ENCODE peak calls at places on chromosomes 5 and 9, in seven cellular contexts. One of them, this sample, is unnamed.

GRCh38 chr9:136599811-136600660 is 54.2 kb upstream of the NOTCH1 start:
- DNase-seq in K562: no peak
- DNase-seq in fibroblast of lung: no peak
- DNase-seq in PC-9: no peak
- DNase-seq in IMR-90: no peak
- DNase-seq in endothelial cell of umbilical vein: no peak
- DNase-seq in GM23338: no peak
- DNase-seq in this sample: no peak

GRCh38 chr9:115525438-115526058 is 407.6 kb upstream of the TNC start:
- DNase-seq in GM23338: no peak
- DNase-seq in fibroblast of lung: no peak
- DNase-seq in IMR-90: no peak
- DNase-seq in PC-9: no peak
- DNase-seq in K562: no peak
- DNase-seq in endothelial cell of umbilical vein: no peak
- DNase-seq in this sample: peak; percentile 2

GRCh38 chr9:4796988-4797956 is 4.5 kb downstream of the RCL1 start:
- DNase-seq in fibroblast of lung: peak; percentile 32
- DNase-seq in PC-9: peak; percentile 3
- DNase-seq in GM23338: peak; percentile 85
- DNase-seq in K562: no peak
- DNase-seq in IMR-90: peak; percentile 43
- DNase-seq in endothelial cell of umbilical vein: peak; percentile 61
- DNase-seq in this sample: peak; percentile 71

GRCh38 chr9:126500600-126501382 is 112.9 kb upstream of the LMX1B start:
- DNase-seq in IMR-90: peak; percentile 70
- DNase-seq in fibroblast of lung: peak; percentile 65
- DNase-seq in PC-9: peak; percentile 79
- DNase-seq in endothelial cell of umbilical vein: peak; percentile 52
- DNase-seq in GM23338: peak; percentile 94
- DNase-seq in K562: peak; percentile 82
- DNase-seq in this sample: peak; percentile 81

GRCh38 chr5:172646716-172647285 is 5.7 kb downstream of the NEURL1B start:
- DNase-seq in PC-9: no peak
- DNase-seq in IMR-90: peak; percentile 15
- DNase-seq in GM23338: peak; percentile 77
- DNase-seq in fibroblast of lung: no peak
- DNase-seq in endothelial cell of umbilical vein: no peak
- DNase-seq in K562: peak; percentile 44
- DNase-seq in this sample: peak; percentile 28

GRCh38 chr5:160685695-160686094 is 166.3 kb downstream of the ATP10B start:
- DNase-seq in fibroblast of lung: no peak
- DNase-seq in GM23338: peak; percentile 75
- DNase-seq in IMR-90: no peak
- DNase-seq in endothelial cell of umbilical vein: no peak
- DNase-seq in PC-9: no peak
- DNase-seq in K562: peak; percentile 24
- DNase-seq in this sample: no peak

GRCh38 chr5:179164331-179165311 is 104.4 kb downstream of the ZNF354C start:
- DNase-seq in GM23338: no peak
- DNase-seq in IMR-90: no peak
- DNase-seq in fibroblast of lung: no peak
- DNase-seq in K562: no peak
- DNase-seq in endothelial cell of umbilical vein: no peak
- DNase-seq in PC-9: no peak
- DNase-seq in this sample: no peak

GRCh38 chr9:137717776-137718327 is 99.0 kb downstream of the EHMT1 start:
- DNase-seq in fibroblast of lung: no peak
- DNase-seq in K562: no peak
- DNase-seq in endothelial cell of umbilical vein: no peak
- DNase-seq in IMR-90: no peak
- DNase-seq in PC-9: no peak
- DNase-seq in GM23338: no peak
- DNase-seq in this sample: no peak

GRCh38 chr5:80034559-80034958 is 589 bp upstream of the THBS4 start:
- DNase-seq in IMR-90: no peak
- DNase-seq in K562: no peak
- DNase-seq in fibroblast of lung: no peak
- DNase-seq in PC-9: no peak
- DNase-seq in GM23338: no peak
- DNase-seq in endothelial cell of umbilical vein: no peak
- DNase-seq in this sample: no peak

GRCh38 chr5:92676120-92676838 is 904.7 kb downstream of the NR2F1-AS1 start:
- DNase-seq in IMR-90: no peak
- DNase-seq in endothelial cell of umbilical vein: no peak
- DNase-seq in fibroblast of lung: no peak
- DNase-seq in PC-9: no peak
- DNase-seq in K562: no peak
- DNase-seq in GM23338: peak; percentile 5
- DNase-seq in this sample: no peak

GRCh38 chr5:165079389-165079788 is 1574.0 kb downstream of the MAT2B start:
- DNase-seq in PC-9: no peak
- DNase-seq in endothelial cell of umbilical vein: no peak
- DNase-seq in GM23338: no peak
- DNase-seq in fibroblast of lung: no peak
- DNase-seq in K562: no peak
- DNase-seq in IMR-90: no peak
- DNase-seq in this sample: no peak

GRCh38 chr5:7759257-7759871 is 91.6 kb downstream of the CFAP90 start:
- DNase-seq in fibroblast of lung: no peak
- DNase-seq in PC-9: no peak
- DNase-seq in K562: no peak
- DNase-seq in endothelial cell of umbilical vein: no peak
- DNase-seq in GM23338: no peak
- DNase-seq in IMR-90: no peak
- DNase-seq in this sample: peak; percentile 28

GRCh38 chr9:19689324-19690087 is 99.3 kb downstream of the SLC24A2 start:
- DNase-seq in IMR-90: peak; percentile 2
- DNase-seq in K562: no peak
- DNase-seq in GM23338: no peak
- DNase-seq in PC-9: no peak
- DNase-seq in endothelial cell of umbilical vein: no peak
- DNase-seq in fibroblast of lung: no peak
- DNase-seq in this sample: peak; percentile 8

GRCh38 chr9:79817469-79818004 is 245.8 kb downstream of the TLE4 start:
- DNase-seq in GM23338: peak; percentile 33
- DNase-seq in fibroblast of lung: peak; percentile 52
- DNase-seq in K562: no peak
- DNase-seq in endothelial cell of umbilical vein: no peak
- DNase-seq in PC-9: no peak
- DNase-seq in IMR-90: no peak
- DNase-seq in this sample: no peak

GRCh38 chr9:92668746-92669526 is 995 bp downstream of the IPPK start:
- DNase-seq in fibroblast of lung: peak; percentile 77
- DNase-seq in K562: peak; percentile 64
- DNase-seq in GM23338: peak; percentile 46
- DNase-seq in IMR-90: peak; percentile 65
- DNase-seq in endothelial cell of umbilical vein: peak; percentile 4
- DNase-seq in PC-9: peak; percentile 65
- DNase-seq in this sample: peak; percentile 86

GRCh38 chr5:72947523-72947922 is 8.3 kb upstream of the FCHO2 start:
- DNase-seq in IMR-90: no peak
- DNase-seq in PC-9: no peak
- DNase-seq in endothelial cell of umbilical vein: no peak
- DNase-seq in GM23338: no peak
- DNase-seq in K562: no peak
- DNase-seq in fibroblast of lung: no peak
- DNase-seq in this sample: no peak

GRCh38 chr9:116155700-116156045 is 2.1 kb downstream of the PAPPA start:
- DNase-seq in fibroblast of lung: peak; percentile 54
- DNase-seq in endothelial cell of umbilical vein: peak; percentile 53
- DNase-seq in K562: no peak
- DNase-seq in GM23338: peak; percentile 31
- DNase-seq in IMR-90: peak; percentile 75
- DNase-seq in PC-9: no peak
- DNase-seq in this sample: peak; percentile 75

GRCh38 chr9:113352411-113352810 is 3.1 kb downstream of the BSPRY start:
- DNase-seq in endothelial cell of umbilical vein: no peak
- DNase-seq in IMR-90: no peak
- DNase-seq in fibroblast of lung: no peak
- DNase-seq in PC-9: no peak
- DNase-seq in K562: no peak
- DNase-seq in GM23338: no peak
- DNase-seq in this sample: peak; percentile 14

GRCh38 chr5:89437450-89438435 is 554.8 kb upstream of the MEF2C start:
- DNase-seq in GM23338: no peak
- DNase-seq in PC-9: no peak
- DNase-seq in endothelial cell of umbilical vein: no peak
- DNase-seq in K562: no peak
- DNase-seq in fibroblast of lung: peak; percentile 80
- DNase-seq in IMR-90: no peak
- DNase-seq in this sample: peak; percentile 15

GRCh38 chr9:91734371-91734981 is 215.6 kb downstream of the ROR2 start:
- DNase-seq in K562: peak; percentile 84
- DNase-seq in fibroblast of lung: peak; percentile 37
- DNase-seq in GM23338: peak; percentile 75
- DNase-seq in IMR-90: peak; percentile 58
- DNase-seq in PC-9: peak; percentile 51
- DNase-seq in endothelial cell of umbilical vein: peak; percentile 39
- DNase-seq in this sample: peak; percentile 64

DNA sequence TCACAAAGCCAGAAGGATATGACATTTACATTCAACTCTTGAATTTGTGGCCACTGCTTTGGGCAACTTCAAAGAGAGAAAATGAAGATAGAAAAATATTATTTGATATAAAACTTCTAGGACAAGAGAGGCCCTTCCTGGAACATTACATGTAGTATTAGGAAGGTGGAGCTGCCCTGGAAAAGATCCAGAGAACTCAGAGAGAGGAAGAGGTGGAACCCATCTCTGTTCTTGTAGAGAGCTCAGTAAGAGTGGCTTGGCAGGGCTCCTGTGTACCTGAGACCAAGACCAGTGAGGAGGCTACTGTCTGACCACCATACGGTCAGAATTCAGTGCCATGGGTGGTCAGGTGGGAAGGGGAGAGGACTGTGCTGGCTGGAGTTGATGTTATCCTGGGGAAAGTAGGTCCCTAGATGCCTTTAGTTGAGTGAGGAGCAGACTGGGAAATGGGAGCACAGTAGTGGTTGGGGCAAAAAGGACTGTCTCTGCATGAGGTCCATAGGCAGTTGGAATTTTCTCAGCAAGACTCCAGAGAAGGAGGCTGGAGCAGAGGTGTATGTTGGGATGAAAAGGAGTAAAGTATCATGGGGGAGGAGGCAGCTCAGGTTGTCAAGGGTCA is 7.6 kb downstream of the TGFBI start:
- DNase-seq in endothelial cell of umbilical vein: no peak
- DNase-seq in PC-9: no peak
- DNase-seq in fibroblast of lung: no peak
- DNase-seq in GM23338: no peak
- DNase-seq in K562: no peak
- DNase-seq in IMR-90: no peak
- DNase-seq in this sample: peak; percentile 58
- H3K27ac ChIP-seq in endothelial cell of umbilical vein: peak overlapping the region; percentile 84
- H3K27ac ChIP-seq in PC-9: no peak overlapping the region
- H3K27ac ChIP-seq in fibroblast of lung: no peak overlapping the region
- H3K27ac ChIP-seq in GM23338: no peak overlapping the region
- H3K27ac ChIP-seq in K562: no peak overlapping the region
- H3K27ac ChIP-seq in IMR-90: peak overlapping the region; percentile 22
- H3K27ac ChIP-seq in this sample: peak overlapping the region; percentile 90

DNA sequence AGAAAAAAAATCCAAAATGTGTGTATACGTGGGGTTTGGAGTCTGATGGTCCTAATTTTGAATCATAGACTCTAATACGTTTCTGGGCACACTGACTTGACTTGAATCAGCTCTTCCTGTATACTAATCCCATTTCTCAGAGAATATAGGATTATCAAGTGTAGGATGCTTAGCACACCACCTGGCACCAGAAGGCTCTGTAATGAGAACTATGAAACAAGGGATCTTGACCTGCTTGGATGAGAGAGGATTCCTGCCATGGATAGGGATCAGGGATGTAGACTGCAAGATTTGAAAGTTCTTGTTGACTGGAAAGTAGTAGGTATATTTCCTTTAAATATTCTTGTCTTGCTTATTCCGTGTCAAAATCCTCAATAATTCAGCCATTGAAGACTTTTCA is 7.8 kb downstream of the HSPA4 start:
- DNase-seq in PC-9: no peak
- DNase-seq in IMR-90: no peak
- DNase-seq in K562: no peak
- DNase-seq in endothelial cell of umbilical vein: no peak
- DNase-seq in GM23338: no peak
- DNase-seq in fibroblast of lung: no peak
- DNase-seq in this sample: no peak
- H4K20me1 ChIP-seq in PC-9: peaks cover 96% of the 10 kb centered on the region
- H4K20me1 ChIP-seq in IMR-90: peaks cover 87% of the 10 kb centered on the region
- H4K20me1 ChIP-seq in K562: peaks cover 33% of the 10 kb centered on the region
- H4K20me1 ChIP-seq in endothelial cell of umbilical vein: peaks cover 7% of the 10 kb centered on the region
- H4K20me1 ChIP-seq in GM23338: peaks cover 97% of the 10 kb centered on the region
- H4K20me1 ChIP-seq in fibroblast of lung: peaks cover 7% of the 10 kb centered on the region
- H4K20me1 ChIP-seq in this sample: peaks cover 28% of the 10 kb centered on the region

GRCh38 chr9:128940271-128940921 is 7.0 kb downstream of the DOLK start:
- DNase-seq in fibroblast of lung: no peak
- DNase-seq in GM23338: no peak
- DNase-seq in PC-9: no peak
- DNase-seq in endothelial cell of umbilical vein: peak; percentile 59
- DNase-seq in IMR-90: no peak
- DNase-seq in K562: no peak
- DNase-seq in this sample: no peak

GRCh38 chr9:128937310-128938165 is 9.9 kb downstream of the DOLK start:
- DNase-seq in IMR-90: no peak
- DNase-seq in GM23338: no peak
- DNase-seq in endothelial cell of umbilical vein: no peak
- DNase-seq in fibroblast of lung: no peak
- DNase-seq in PC-9: no peak
- DNase-seq in K562: no peak
- DNase-seq in this sample: no peak

GRCh38 chr9:128945798-128946501 is 1.5 kb downstream of the DOLK start:
- DNase-seq in endothelial cell of umbilical vein: no peak
- DNase-seq in IMR-90: no peak
- DNase-seq in PC-9: no peak
- DNase-seq in GM23338: no peak
- DNase-seq in fibroblast of lung: no peak
- DNase-seq in K562: no peak
- DNase-seq in this sample: no peak

GRCh38 chr9:128943832-128944620 is 3.4 kb downstream of the DOLK start:
- DNase-seq in IMR-90: no peak
- DNase-seq in fibroblast of lung: no peak
- DNase-seq in K562: no peak
- DNase-seq in endothelial cell of umbilical vein: no peak
- DNase-seq in GM23338: no peak
- DNase-seq in PC-9: no peak
- DNase-seq in this sample: no peak

GRCh38 chr9:128940946-128941755 is 6.3 kb downstream of the DOLK start:
- DNase-seq in IMR-90: no peak
- DNase-seq in K562: no peak
- DNase-seq in fibroblast of lung: no peak
- DNase-seq in endothelial cell of umbilical vein: no peak
- DNase-seq in PC-9: no peak
- DNase-seq in GM23338: no peak
- DNase-seq in this sample: no peak
- H3K27ac ChIP-seq in IMR-90: no peak overlapping the region
- H3K27ac ChIP-seq in K562: no peak overlapping the region
- H3K27ac ChIP-seq in fibroblast of lung: no peak overlapping the region
- H3K27ac ChIP-seq in endothelial cell of umbilical vein: no peak overlapping the region
- H3K27ac ChIP-seq in PC-9: no peak overlapping the region
- H3K27ac ChIP-seq in GM23338: no peak overlapping the region
- H3K27ac ChIP-seq in this sample: no peak overlapping the region

DNA sequence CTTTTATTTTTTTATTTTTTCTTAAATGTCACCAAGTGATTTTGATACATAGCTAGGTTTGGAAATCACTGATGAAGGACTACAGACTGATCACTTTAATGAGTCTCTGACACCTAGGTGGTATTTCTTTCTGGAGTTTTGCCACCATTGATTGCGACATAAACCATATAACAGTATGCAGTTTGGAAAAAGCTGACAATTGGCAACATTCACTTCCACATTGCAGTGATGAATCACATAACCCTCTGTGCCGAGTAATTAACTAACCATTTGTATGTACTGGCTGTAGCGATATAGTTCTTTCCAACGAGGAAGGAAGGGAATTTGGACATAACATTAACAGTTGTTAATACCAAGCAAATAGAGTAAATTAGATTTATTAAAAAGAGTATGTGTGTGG is 222.9 kb upstream of the EFNA5 start:
- DNase-seq in endothelial cell of umbilical vein: peak; percentile 81
- DNase-seq in K562: no peak
- DNase-seq in fibroblast of lung: peak; percentile 85
- DNase-seq in PC-9: no peak
- DNase-seq in IMR-90: peak; percentile 32
- DNase-seq in GM23338: no peak
- DNase-seq in this sample: peak; percentile 84
- H4K20me1 ChIP-seq in endothelial cell of umbilical vein: no peaks in the 10 kb centered on the region
- H4K20me1 ChIP-seq in K562: no peaks in the 10 kb centered on the region
- H4K20me1 ChIP-seq in fibroblast of lung: no peaks in the 10 kb centered on the region
- H4K20me1 ChIP-seq in PC-9: no peaks in the 10 kb centered on the region
- H4K20me1 ChIP-seq in IMR-90: no peaks in the 10 kb centered on the region
- H4K20me1 ChIP-seq in GM23338: no peaks in the 10 kb centered on the region
- H4K20me1 ChIP-seq in this sample: no peaks in the 10 kb centered on the region